ENCODE peak calls at places on chromosome 10, in four cellular contexts. A is A549, O is transverse colon, F is lower leg skin. D is an unnamed sample.

GRCh38 chr10:48554668-48555067 is 50.2 kb downstream of the ARHGAP22 start:
- DNase-seq in A (no peak), O (no peak), F (no peak), D (no peak)

GRCh38 chr10:33334839-33335549 is 527 bp upstream of the NRP1 start:
- DNase-seq in A (peak; percentile 78), O (peak; percentile 66), F (peak; percentile 58), D (peak; percentile 4)

GRCh38 chr10:71939861-71940474 is 24.2 kb upstream of the CHST3 start:
- DNase-seq in A (no peak), O (no peak), F (no peak), D (no peak)

GRCh38 chr10:14880201-14880600 is 1.5 kb downstream of the SUV39H2 start:
- DNase-seq in A (no peak), O (no peak), F (no peak), D (peak; percentile 35)

GRCh38 chr10:98790817-98791216 is 344.1 kb upstream of the HPS1 start:
- DNase-seq in A (peak; percentile 7), O (no peak), F (no peak), D (peak; percentile 64)

GRCh38 chr10:62264702-62265436 is 3.8 kb downstream of the RTKN2 start:
- DNase-seq in A (peak; percentile 50), O (no peak), F (no peak), D (peak; percentile 25)

GRCh38 chr10:122850705-122851640 is 5.3 kb upstream of the CUZD1 start:
- DNase-seq in A (no peak), O (no peak), F (no peak), D (no peak)

GRCh38 chr10:52215745-52216361 is 98.2 kb upstream of the DKK1 start:
- DNase-seq in A (peak; percentile 24), O (peak; percentile 48), F (peak; percentile 49), D (peak; percentile 51)

GRCh38 chr10:131436467-131436866 is 124.9 kb upstream of the TCERG1L start:
- DNase-seq in A (no peak), O (no peak), F (no peak), D (no peak)

GRCh38 chr10:59245751-59246150 is 69.3 kb downstream of the PHYHIPL start:
- DNase-seq in A (no peak), O (no peak), F (no peak), D (no peak)

GRCh38 chr10:63605568-63605967 is 84.4 kb downstream of the REEP3 start:
- DNase-seq in A (no peak), O (no peak), F (no peak), D (no peak)

GRCh38 chr10:17617031-17617911 is at the start of gene HACD1:
- DNase-seq in A (peak; percentile 88), O (peak; percentile 73), F (no peak), D (peak; percentile 80)
- TF ChIP-seq POLR2A in A (peak; percentile 77), O (peak; percentile 35), F (no peak), D (peak; percentile 40)

DNA sequence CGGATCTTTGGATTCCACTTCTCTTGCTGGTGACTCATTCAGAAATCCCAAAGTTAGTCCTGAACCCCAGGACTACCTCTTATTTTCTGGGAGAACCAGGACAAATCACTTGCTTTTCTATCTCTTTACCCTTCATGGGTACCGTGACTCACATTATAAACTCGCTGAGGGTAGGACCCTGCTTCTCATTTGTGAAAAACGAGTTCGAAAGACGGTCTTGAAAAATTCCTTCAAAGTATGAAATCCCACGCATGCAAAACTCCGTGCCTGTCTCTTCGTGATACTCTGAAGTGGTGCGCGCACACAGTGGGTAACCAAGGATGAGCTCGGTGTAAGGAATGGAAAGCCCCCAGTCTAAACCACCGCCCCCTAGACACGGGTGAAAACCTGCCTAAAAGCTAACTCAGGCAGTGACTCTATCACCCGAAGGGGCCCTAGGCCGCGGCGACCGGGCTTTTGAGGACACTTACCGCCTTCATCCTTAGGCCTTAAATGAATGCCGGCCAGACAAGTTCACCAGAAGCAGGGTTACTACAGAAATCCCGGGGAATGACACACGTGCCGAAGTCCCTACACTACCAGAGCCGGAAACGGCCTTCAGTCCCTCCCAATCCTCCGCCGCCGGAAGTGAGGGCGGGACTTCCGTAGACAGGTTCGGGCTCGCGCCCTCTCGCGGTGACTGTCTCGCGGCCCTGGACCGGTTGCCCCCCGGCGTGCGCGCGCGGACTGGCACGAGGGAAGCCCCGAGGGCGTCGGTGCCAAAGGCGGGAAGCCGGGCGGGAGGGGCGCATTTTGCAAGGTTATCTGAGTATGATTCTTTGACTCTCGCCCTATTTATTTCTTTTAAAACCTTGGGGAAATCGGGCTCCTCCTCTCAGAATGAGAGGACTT is at the start of gene NOC3L:
- DNase-seq in A (peak; percentile 95), O (peak; percentile 98), F (peak; percentile 94), D (peak; percentile 96)
- TF ChIP-seq POLR2A in A (peak; percentile 88), O (peak; percentile 19), F (no peak), D (peak; percentile 56)

GRCh38 chr10:124916585-124917167 is 25.2 kb upstream of the ZRANB1 start:
- DNase-seq in A (peak; percentile 99), O (peak; percentile 99), F (peak; percentile 96), D (peak; percentile 98)

GRCh38 chr10:124916098-124916584 is 25.8 kb upstream of the ZRANB1 start:
- DNase-seq in A (peak; percentile 28), O (no peak), F (no peak), D (peak; percentile 73)

GRCh38 chr10:124917939-124918830 is 23.7 kb upstream of the ZRANB1 start:
- DNase-seq in A (no peak), O (no peak), F (peak; percentile 28), D (peak; percentile 46)

GRCh38 chr10:124918906-124919305 is 23.0 kb upstream of the ZRANB1 start:
- DNase-seq in A (no peak), O (no peak), F (no peak), D (peak; percentile 26)

GRCh38 chr10:124917168-124917938 is 24.6 kb upstream of the ZRANB1 start:
- DNase-seq in A (peak; percentile 51), O (peak; percentile 45), F (peak; percentile 41), D (peak; percentile 77)
- TF ChIP-seq POLR2A in A (no peak), O (peak; percentile 56), F (no peak), D (no peak)

GRCh38 chr10:79446451-79447020 is 1.1 kb upstream of the ZCCHC24 start:
- DNase-seq in A (peak; percentile 18), O (peak; percentile 58), F (no peak), D (peak; percentile 54)

GRCh38 chr10:79447911-79448731 is 2.7 kb upstream of the ZCCHC24 start:
- DNase-seq in A (no peak), O (no peak), F (no peak), D (no peak)

GRCh38 chr10:79445217-79445707 is at the start of gene ZCCHC24:
- DNase-seq in A (peak; percentile 55), O (peak; percentile 58), F (no peak), D (peak; percentile 72)

GRCh38 chr10:79444243-79445119 is 943 bp downstream of the ZCCHC24 start:
- DNase-seq in A (peak; percentile 74), O (peak; percentile 56), F (no peak), D (peak; percentile 65)

GRCh38 chr10:79445708-79446450 is 455 bp upstream of the ZCCHC24 start:
- DNase-seq in A (peak; percentile 95), O (peak; percentile 96), F (peak; percentile 98), D (peak; percentile 97)
- TF ChIP-seq POLR2A in A (no peak), O (peak; percentile 50), F (no peak), D (no peak)

GRCh38 chr10:102064503-102064867 is 664 bp upstream of the HPS6 start:
- DNase-seq in A (no peak), O (no peak), F (no peak), D (no peak)

GRCh38 chr10:102067091-102067916 is 2.2 kb downstream of the HPS6 start:
- DNase-seq in A (no peak), O (no peak), F (no peak), D (no peak)

GRCh38 chr10:102065561-102066420 is 642 bp downstream of the HPS6 start:
- DNase-seq in A (peak; percentile 38), O (peak; percentile 35), F (no peak), D (peak; percentile 75)

GRCh38 chr10:102066421-102067068 is 1.4 kb downstream of the HPS6 start:
- DNase-seq in A (no peak), O (peak; percentile 18), F (no peak), D (no peak)

GRCh38 chr10:102064868-102065560 is at the start of gene HPS6:
- DNase-seq in A (peak; percentile 89), O (peak; percentile 95), F (peak; percentile 89), D (peak; percentile 93)
- TF ChIP-seq POLR2A in A (peak; percentile 71), O (peak; percentile 93), F (no peak), D (peak; percentile 89)

DNA sequence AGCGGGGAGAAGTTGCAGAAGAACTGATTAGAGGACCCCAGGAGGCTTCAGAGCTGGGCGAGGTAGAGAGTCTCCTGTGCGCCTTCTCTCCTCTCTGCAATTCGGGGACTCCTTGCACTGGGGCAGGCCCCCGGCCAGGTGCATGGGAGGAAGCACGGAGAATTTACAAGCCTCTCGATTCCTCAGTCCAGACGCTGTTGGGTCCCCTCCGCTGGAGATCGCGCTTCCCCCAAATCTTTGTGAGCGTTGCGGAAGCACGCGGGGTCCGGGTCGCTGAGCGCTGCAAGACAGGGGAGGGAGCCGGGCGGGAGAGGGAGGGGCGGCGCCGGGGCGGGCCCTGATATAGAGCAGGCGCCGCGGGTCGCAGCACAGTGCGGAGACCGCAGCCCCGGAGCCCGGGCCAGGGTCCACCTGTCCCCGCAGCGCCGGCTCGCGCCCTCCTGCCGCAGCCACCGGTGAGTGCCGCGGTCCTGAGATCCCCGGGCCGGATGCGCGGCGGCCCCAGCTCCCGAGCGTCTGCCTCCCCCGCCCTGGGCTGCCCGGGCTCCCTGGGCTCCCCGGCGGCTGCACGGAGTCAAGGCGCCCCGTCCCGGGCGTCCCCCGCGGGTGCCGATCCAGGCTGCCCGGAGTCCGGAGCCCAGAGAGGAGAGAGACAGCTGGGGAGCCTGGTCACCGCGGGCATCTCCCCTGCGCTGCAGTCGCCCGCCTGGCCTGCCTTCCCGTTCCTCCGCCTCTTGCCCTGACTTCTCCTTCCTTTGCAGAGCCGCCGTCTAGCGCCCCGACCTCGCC is at the start of gene PLAU:
- DNase-seq in A (no peak), O (peak; percentile 44), F (no peak), D (no peak)
- TF ChIP-seq POLR2A in A (peak; percentile 88), O (peak; percentile 8), F (no peak), D (no peak)

DNA sequence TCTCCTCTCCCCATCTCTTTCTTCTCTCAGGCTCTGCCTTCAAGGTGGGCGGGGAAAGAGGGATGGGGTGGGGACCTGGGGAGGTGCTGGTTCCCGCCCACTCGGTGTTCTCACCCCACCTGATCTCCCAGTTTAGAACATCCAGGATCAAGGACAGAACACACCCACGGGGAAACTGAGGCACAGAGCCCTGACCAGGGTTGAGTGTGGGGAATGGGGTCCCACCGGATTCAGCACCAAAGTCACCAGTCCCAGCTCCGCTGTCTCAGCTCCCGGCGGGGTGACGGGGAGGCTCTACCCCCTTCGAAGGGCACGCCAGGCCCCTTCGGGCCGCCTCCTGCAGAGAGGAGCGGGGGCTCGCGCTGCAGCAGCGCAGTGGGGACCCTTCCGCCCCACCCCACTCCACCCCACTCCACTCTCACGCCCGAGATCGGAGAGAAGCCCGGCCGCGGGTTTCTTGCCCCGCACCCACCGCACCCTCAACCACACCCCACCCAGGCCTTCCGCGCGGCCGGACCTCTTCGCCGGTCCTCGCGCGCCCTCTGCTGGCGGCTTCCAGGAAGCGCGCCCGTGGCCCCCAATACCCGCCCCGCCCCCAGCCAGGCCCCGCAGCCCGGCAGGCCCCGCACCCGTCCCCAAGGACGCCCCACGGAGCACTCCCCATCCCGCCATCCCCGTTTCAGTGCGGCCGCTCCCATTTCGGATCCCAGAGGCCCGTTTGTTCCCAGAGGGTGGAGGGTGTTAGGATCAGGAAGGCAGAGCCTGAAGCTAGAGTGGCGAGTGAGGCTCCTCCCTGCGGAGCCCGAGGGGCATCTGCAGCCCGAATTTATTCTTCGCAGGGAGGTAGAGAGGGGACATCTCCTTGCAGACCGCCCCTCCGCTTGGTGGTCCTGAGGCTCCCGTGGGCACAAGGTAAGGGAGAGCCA is 18.0 kb downstream of the POLL start:
- DNase-seq in A (peak; percentile 88), O (peak; percentile 87), F (peak; percentile 67), D (peak; percentile 95)
- TF ChIP-seq POLR2A in A (peak; percentile 26), O (no peak), F (no peak), D (peak; percentile 26)

D was measured in erythroblast.